ENCODE peak calls at places on chromosomes 5 and 9, in four cellular contexts. O is vagina, K is uterus, T is GM23338. E is an unnamed sample.

GRCh38 chr5:57494104-57495098 is 11.8 kb upstream of the ACTBL2 start:
- DNase-seq in T (no peak), O (no peak), K (no peak), E (no peak)

GRCh38 chr5:72288923-72289322 is 31.1 kb downstream of the MRPS27 start:
- DNase-seq in T (no peak), O (no peak), K (no peak), E (no peak)

GRCh38 chr5:64899838-64900237 is 131.1 kb downstream of the CWC27 start:
- DNase-seq in O (no peak), K (no peak), T (no peak), E (no peak)

GRCh38 chr9:79572891-79573696 is 1.3 kb downstream of the TLE4 start:
- DNase-seq in O (no peak), K (peak; percentile 51), T (peak; percentile 47), E (no peak)

GRCh38 chr9:125484632-125485282 is 222.3 kb downstream of the MAPKAP1 start:
- DNase-seq in T (no peak), K (peak; percentile 68), O (no peak), E (no peak)

GRCh38 chr9:105822814-105823213 is 128.5 kb downstream of the TMEM38B start:
- DNase-seq in T (no peak), K (no peak), O (no peak), E (no peak)

GRCh38 chr5:55498466-55498865 is 36.3 kb downstream of the PLPP1 start:
- DNase-seq in T (no peak), O (no peak), K (no peak), E (no peak)

GRCh38 chr5:172607213-172607793 is 33.8 kb upstream of the NEURL1B start:
- DNase-seq in T (no peak), K (no peak), O (no peak), E (no peak)

GRCh38 chr5:65623482-65623881 is 651 bp downstream of the TRIM23 start:
- DNase-seq in K (no peak), T (no peak), O (no peak), E (no peak)

GRCh38 chr5:43729846-43730478 is 127.0 kb downstream of the NNT start:
- DNase-seq in K (no peak), T (peak; percentile 43), O (no peak), E (no peak)

GRCh38 chr5:149962601-149963300 is 2.2 kb downstream of the SLC26A2 start:
- DNase-seq in K (no peak), T (no peak), O (no peak), E (no peak)

GRCh38 chr5:111680737-111681413 is 76.1 kb downstream of the NREP start:
- DNase-seq in K (peak; percentile 67), O (no peak), T (no peak), E (no peak)

GRCh38 chr9:70901741-70902140 is 219.7 kb downstream of the TRPM3 start:
- DNase-seq in K (no peak), T (no peak), O (no peak), E (no peak)

GRCh38 chr9:27088981-27089380 is 20.0 kb upstream of the TEK start:
- DNase-seq in O (no peak), T (no peak), K (no peak), E (no peak)

GRCh38 chr5:38323645-38324295 is 65.4 kb downstream of the EGFLAM start:
- DNase-seq in K (peak; percentile 22), T (no peak), O (no peak), E (no peak)

DNA sequence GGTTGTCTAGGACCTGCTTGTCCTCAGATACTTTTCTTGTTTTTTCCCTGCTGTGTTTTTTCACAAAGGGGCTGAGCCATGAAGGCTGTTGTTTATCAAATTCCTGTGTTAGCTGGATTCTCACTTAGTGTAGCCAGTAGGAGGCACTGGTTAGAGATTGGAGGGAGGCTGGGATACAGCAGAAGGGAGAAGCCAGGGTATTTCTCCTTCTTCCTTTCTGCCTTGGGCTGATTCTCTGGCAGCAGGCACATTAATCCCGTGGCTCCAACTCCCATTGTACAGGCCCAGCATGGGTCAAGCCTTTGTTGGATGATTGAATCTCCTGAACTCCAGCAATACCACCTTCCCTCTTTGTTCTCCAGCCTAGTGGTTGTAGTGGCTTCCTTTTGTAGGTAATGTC is 46.4 kb upstream of the FAM170A start:
- DNase-seq in K (no peak), O (no peak), T (peak; percentile 54), E (no peak)
- TF ChIP-seq CTCF in K (no peak), O (no peak), T (peak; percentile 61), E (no peak)

GRCh38 chr9:137280478-137281344 is 3.2 kb downstream of the TOR4A start:
- DNase-seq in K (no peak), O (no peak), T (peak; percentile 77), E (no peak)
- H3K4me1 ChIP-seq in K (peaks cover 10% of the 10 kb centered on the region), O (peaks cover 40% of the 10 kb centered on the region), T (peaks cover 12% of the 10 kb centered on the region), E (peaks cover 13% of the 10 kb centered on the region)

GRCh38 chr9:129143461-129143927 is 32.3 kb downstream of the PTPA start:
- DNase-seq in T (peak; percentile 78), O (no peak), K (peak; percentile 84), E (no peak)
- H3K4me3 ChIP-seq in T (peak overlapping the region; percentile 39), O (no peak overlapping the region), K (no peak overlapping the region), E (no peak overlapping the region)

DNA sequence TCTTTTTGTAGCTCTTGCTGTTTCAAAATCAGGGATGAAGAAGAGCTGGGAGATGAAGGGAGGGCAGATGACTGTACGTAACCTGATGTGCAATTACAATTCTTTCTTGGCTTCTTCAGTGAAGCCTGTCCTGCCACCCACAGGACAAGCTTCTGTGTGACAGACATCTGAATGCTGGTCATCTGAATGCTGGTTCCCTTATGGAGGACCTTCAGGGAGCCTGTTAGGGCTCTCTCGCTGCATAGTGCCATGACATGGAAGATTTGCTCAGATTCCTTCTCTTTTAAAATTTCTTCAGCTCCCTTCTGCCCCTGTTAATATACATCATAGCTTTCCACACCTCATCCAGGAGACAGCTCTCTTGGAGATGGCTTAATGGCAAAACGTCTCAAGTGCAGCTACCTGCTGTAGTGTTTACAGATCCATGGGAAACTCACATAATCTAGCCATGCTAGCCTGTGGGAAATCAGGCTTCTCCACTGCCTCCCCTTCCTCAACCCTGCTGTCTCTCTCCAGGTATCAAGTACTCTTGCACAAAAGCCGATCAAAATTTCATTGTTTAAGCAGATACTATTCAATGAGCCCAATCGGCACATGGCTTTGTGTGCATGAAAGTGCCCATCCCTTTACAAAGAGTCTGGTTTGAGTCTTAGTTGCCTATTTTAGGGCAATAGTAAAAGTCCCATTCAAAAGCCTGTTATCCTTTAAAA is 134.6 kb downstream of the RAB3C start:
- DNase-seq in O (no peak), T (peak; percentile 51), K (no peak), E (no peak)
- TF ChIP-seq CTCF in O (no peak), T (peak; percentile 14), K (no peak), E (no peak)